ENCODE peak calls at places on chromosomes 5 and 9, in six cellular contexts. O is T-helper 9 cell, F is NCI-H2107, S is A172, V is KBM-7, R is NCI-H446 treated with DMSO at 0.1 percent for 48 hours. X is an unnamed sample.

GRCh38 chr9:85941966-85942912 is 1.3 kb downstream of the NAA35 start:
- DNase-seq in O (no peak), F (no peak), S (no peak), V (no peak), R (no peak), X (no peak)

GRCh38 chr5:67493676-67494075 is 297.1 kb upstream of the CD180 start:
- DNase-seq in O (no peak), F (peak), S (peak), V (peak), R (peak), X (no peak)

GRCh38 chr5:170681013-170681433 is 102.5 kb upstream of the GABRP start:
- DNase-seq in O (no peak), F (no peak), S (peak), V (peak), R (no peak), X (no peak)

GRCh38 chr5:155270737-155271136 is 257.2 kb downstream of the KIF4B start:
- DNase-seq in O (no peak), F (no peak), S (no peak), V (no peak), R (no peak), X (no peak)

GRCh38 chr5:91132552-91132951 is 250.6 kb downstream of the ARRDC3 start:
- DNase-seq in O (no peak), F (no peak), S (no peak), V (no peak), R (no peak), X (no peak)

GRCh38 chr5:132489051-132489770 is 1.4 kb downstream of the IRF1 start:
- DNase-seq in O (peak), F (no peak), S (no peak), V (peak), R (no peak), X (no peak)

GRCh38 chr5:61286446-61287132 is 45.5 kb upstream of the ZSWIM6 start:
- DNase-seq in O (no peak), F (no peak), S (no peak), V (no peak), R (no peak), X (no peak)

GRCh38 chr5:177554474-177555111 is at the start of gene FAM193B:
- DNase-seq in O (peak), F (peak), S (peak), V (peak), R (peak), X (peak)

GRCh38 chr9:84266087-84266561 is 74.4 kb downstream of the SLC28A3 start:
- DNase-seq in O (no peak), F (peak), S (no peak), V (peak), R (no peak), X (peak)

GRCh38 chr9:118183571-118183970 is 479.4 kb downstream of the TLR4 start:
- DNase-seq in O (no peak), F (no peak), S (no peak), V (no peak), R (no peak), X (no peak)

GRCh38 chr5:138694146-138694545 is 59.1 kb upstream of the CTNNA1 start:
- DNase-seq in O (no peak), F (no peak), S (no peak), V (no peak), R (no peak), X (no peak)

GRCh38 chr5:111968459-111968858 is 211.5 kb upstream of the NREP start:
- DNase-seq in O (no peak), F (no peak), S (no peak), V (no peak), R (no peak), X (no peak)

GRCh38 chr9:77092536-77092935 is 73.1 kb downstream of the FOXB2 start:
- DNase-seq in O (no peak), F (no peak), S (peak), V (no peak), R (no peak), X (no peak)

GRCh38 chr9:37968228-37968672 is 64.3 kb upstream of the SLC25A51 start:
- DNase-seq in O (no peak), F (no peak), S (peak), V (no peak), R (no peak), X (no peak)

GRCh38 chr9:96025995-96026572 is 150.6 kb downstream of the ERCC6L2 start:
- DNase-seq in O (no peak), F (no peak), S (no peak), V (no peak), R (no peak), X (no peak)

GRCh38 chr9:34464571-34464970 is 6.0 kb downstream of the DNAI1 start:
- DNase-seq in O (no peak), F (no peak), S (no peak), V (no peak), R (no peak), X (no peak)

GRCh38 chr9:70601000-70601929 is 186.8 kb upstream of the KLF9 start:
- DNase-seq in O (no peak), F (peak), S (peak), V (peak), R (peak), X (no peak)

GRCh38 chr9:88322906-88323566 is 65.2 kb upstream of the SPIN1 start:
- DNase-seq in O (peak), F (no peak), S (peak), V (peak), R (no peak), X (no peak)

GRCh38 chr5:140322751-140323731 is 20.1 kb upstream of the PFDN1 start:
- DNase-seq in O (no peak), F (no peak), S (peak), V (no peak), R (no peak), X (no peak)

X was measured in NCI-H1417 treated with DMSO at 0.1 percent for 48 hours.